ENCODE peak calls at places on chromosomes 6 and 20, in six cellular contexts. C, F, R, L, I and E are unnamed samples.

GRCh38 chr6:166335378-166336366 is 6.7 kb downstream of the SFT2D1 start:
- DNase-seq in R (no peak), F (no peak), I (no peak), L (no peak), C (no peak), E (no peak)

GRCh38 chr6:14665827-14666724 is 548.5 kb downstream of the CD83 start:
- DNase-seq in L (peak), F (no peak), R (peak), C (no peak), I (no peak), E (peak)

GRCh38 chr20:38434310-38434741 is 802 bp downstream of the SNHG17 start:
- DNase-seq in C (no peak), R (peak), F (no peak), L (no peak), I (no peak), E (peak)

GRCh38 chr6:51432481-51432880 is 613.8 kb downstream of the TFAP2B start:
- DNase-seq in F (no peak), I (no peak), L (no peak), C (no peak), R (no peak), E (no peak)

GRCh38 chr6:39891353-39891752 is 42.9 kb downstream of the MOCS1 start:
- DNase-seq in R (no peak), C (no peak), I (no peak), F (no peak), L (no peak), E (no peak)

GRCh38 chr6:99184696-99185095 is 164.8 kb downstream of the FAXC start:
- DNase-seq in C (no peak), F (no peak), R (no peak), L (peak), I (no peak), E (no peak)

GRCh38 chr6:139757766-139758655 is 383.6 kb upstream of the CITED2 start:
- DNase-seq in R (no peak), C (no peak), L (no peak), F (no peak), I (no peak), E (peak)

GRCh38 chr20:54103067-54103761 is 32.8 kb upstream of the BCAS1 start:
- DNase-seq in R (peak), I (peak), L (peak), F (peak), C (peak), E (peak)

GRCh38 chr6:153941768-153942167 is 97.3 kb upstream of the OPRM1 start:
- DNase-seq in R (no peak), F (no peak), C (no peak), I (no peak), L (no peak), E (no peak)

GRCh38 chr6:44004625-44005506 is 122.4 kb downstream of the MRPL14 start:
- DNase-seq in L (no peak), I (no peak), C (no peak), R (peak), F (no peak), E (peak)

GRCh38 chr6:142706200-142706599 is 238.8 kb downstream of the HIVEP2 start:
- DNase-seq in I (no peak), L (no peak), R (no peak), C (no peak), F (no peak), E (no peak)

GRCh38 chr20:46058656-46059281 is 29.8 kb downstream of the SLC12A5 start:
- DNase-seq in R (peak), L (no peak), I (peak), F (peak), C (peak), E (no peak)

GRCh38 chr6:138038148-138038870 is 68.9 kb downstream of the PERP start:
- DNase-seq in R (no peak), F (no peak), I (no peak), C (no peak), L (no peak), E (no peak)

GRCh38 chr6:137890983-137891537 is 24.0 kb downstream of the TNFAIP3 start:
- DNase-seq in F (no peak), C (no peak), I (no peak), R (no peak), L (no peak), E (no peak)

GRCh38 chr6:122429328-122429727 is 29.9 kb downstream of the HSF2 start:
- DNase-seq in L (no peak), F (no peak), C (no peak), I (no peak), R (no peak), E (no peak)

GRCh38 chr6:7541175-7542064 is at the start of gene DSP:
- DNase-seq in F (peak), I (peak), R (peak), C (peak), L (peak), E (no peak)

GRCh38 chr6:28824793-28825731 is 98.7 kb downstream of the TRIM27 start:
- DNase-seq in F (peak), C (no peak), L (no peak), R (no peak), I (no peak), E (no peak)

GRCh38 chr6:159031826-159032225 is 13.0 kb downstream of the TAGAP start:
- DNase-seq in L (no peak), F (no peak), R (no peak), C (no peak), I (no peak), E (no peak)

GRCh38 chr6:159037746-159038290 is 7.0 kb downstream of the TAGAP start:
- DNase-seq in F (no peak), L (no peak), I (no peak), C (no peak), R (no peak), E (no peak)

GRCh38 chr6:159036673-159037072 is 8.1 kb downstream of the TAGAP start:
- DNase-seq in I (no peak), F (no peak), C (no peak), R (no peak), L (no peak), E (no peak)

GRCh38 chr6:159035891-159036290 is 8.9 kb downstream of the TAGAP start:
- DNase-seq in L (no peak), C (no peak), F (no peak), I (no peak), R (no peak), E (no peak)

GRCh38 chr6:159033160-159034049 is 11.4 kb downstream of the TAGAP start:
- DNase-seq in F (no peak), R (no peak), C (no peak), L (no peak), I (no peak), E (no peak)
- H3K14ac ChIP-seq in F (no peak), R (no peak), C (no peak), L (no peak), I (no peak), E (no peak)

DNA sequence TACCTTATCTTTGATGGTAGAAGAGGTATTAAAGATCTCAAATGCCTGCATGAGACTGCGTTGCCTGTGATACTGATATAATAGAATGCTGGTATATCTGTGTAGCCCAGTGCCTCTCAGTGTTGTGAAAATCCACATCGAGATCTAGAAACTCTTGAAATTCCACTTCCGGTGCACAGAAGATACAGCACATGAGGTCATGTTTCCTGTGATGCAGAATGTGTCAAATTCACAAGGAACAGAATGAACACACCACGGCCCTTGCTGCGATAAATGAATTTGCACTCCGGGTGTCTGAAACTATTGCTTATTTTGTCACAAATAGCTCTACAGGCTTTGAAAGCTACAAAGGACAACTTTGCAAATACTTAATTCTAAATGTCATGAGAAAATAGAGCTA is 687.9 kb upstream of the AGPAT4 start:
- DNase-seq in I (no peak), C (no peak), F (no peak), L (no peak), R (no peak), E (no peak)
- H3K14ac ChIP-seq in I (no peak), C (no peak), F (no peak), L (no peak), R (no peak), E (no peak)

GRCh38 chr6:85402922-85403321 is 47.0 kb upstream of the NT5E start:
- DNase-seq in L (peak), C (no peak), I (no peak), R (no peak), F (no peak), E (no peak)

GRCh38 chr6:85401186-85402062 is 48.5 kb upstream of the NT5E start:
- DNase-seq in R (no peak), L (no peak), I (no peak), F (no peak), C (no peak), E (no peak)

GRCh38 chr6:85402071-85402470 is 47.8 kb upstream of the NT5E start:
- DNase-seq in R (no peak), I (no peak), C (no peak), L (no peak), F (no peak), E (no peak)

GRCh38 chr6:85403331-85404015 is 46.4 kb upstream of the NT5E start:
- DNase-seq in F (no peak), I (no peak), C (no peak), R (peak), L (peak), E (peak)

GRCh38 chr6:85400331-85400730 is 49.6 kb upstream of the NT5E start:
- DNase-seq in L (no peak), F (no peak), I (no peak), C (no peak), R (no peak), E (no peak)
- H3K14ac ChIP-seq in L (no peak), F (no peak), I (no peak), C (no peak), R (no peak), E (peak)

DNA sequence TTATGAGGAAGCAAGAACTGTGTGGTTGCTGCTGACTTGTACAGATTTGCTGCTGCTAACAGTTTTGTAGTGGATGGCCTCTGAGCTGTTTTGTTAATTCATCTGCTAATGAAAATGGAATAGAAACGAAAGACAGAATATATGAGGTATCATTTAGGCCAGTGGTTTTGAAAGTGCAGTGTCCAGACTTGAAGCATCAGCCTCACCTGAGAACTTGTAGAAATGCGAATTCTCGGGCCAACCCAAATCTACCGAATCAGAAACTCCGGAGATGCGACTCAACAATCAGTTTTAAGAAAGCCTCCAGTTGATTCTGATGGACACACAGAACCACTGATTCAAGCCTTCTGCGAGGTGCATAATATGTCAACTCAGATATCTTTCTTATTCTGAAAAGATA is 62.5 kb downstream of the CAP2 start:
- DNase-seq in I (peak), L (no peak), R (no peak), C (no peak), F (no peak), E (no peak)
- H3K14ac ChIP-seq in I (no peak), L (no peak), R (no peak), C (no peak), F (no peak), E (no peak)

GRCh38 chr20:36368869-36369268 is 62.7 kb downstream of the DLGAP4 start:
- DNase-seq in I (no peak), L (no peak), F (no peak), C (no peak), R (no peak), E (no peak)

GRCh38 chr20:36367370-36367745 is 61.2 kb downstream of the DLGAP4 start:
- DNase-seq in R (no peak), F (no peak), I (no peak), L (no peak), C (no peak), E (no peak)

GRCh38 chr20:36368400-36368799 is 62.3 kb downstream of the DLGAP4 start:
- DNase-seq in R (no peak), F (no peak), I (no peak), L (no peak), C (no peak), E (no peak)

GRCh38 chr20:36367907-36368306 is 61.8 kb downstream of the DLGAP4 start:
- DNase-seq in I (no peak), R (no peak), L (no peak), F (no peak), C (no peak), E (no peak)

GRCh38 chr20:36366623-36367369 is 60.7 kb downstream of the DLGAP4 start:
- DNase-seq in F (no peak), L (no peak), C (no peak), I (no peak), R (no peak), E (no peak)
- H3K14ac ChIP-seq in F (no peak), L (no peak), C (no peak), I (no peak), R (no peak), E (no peak)

DNA sequence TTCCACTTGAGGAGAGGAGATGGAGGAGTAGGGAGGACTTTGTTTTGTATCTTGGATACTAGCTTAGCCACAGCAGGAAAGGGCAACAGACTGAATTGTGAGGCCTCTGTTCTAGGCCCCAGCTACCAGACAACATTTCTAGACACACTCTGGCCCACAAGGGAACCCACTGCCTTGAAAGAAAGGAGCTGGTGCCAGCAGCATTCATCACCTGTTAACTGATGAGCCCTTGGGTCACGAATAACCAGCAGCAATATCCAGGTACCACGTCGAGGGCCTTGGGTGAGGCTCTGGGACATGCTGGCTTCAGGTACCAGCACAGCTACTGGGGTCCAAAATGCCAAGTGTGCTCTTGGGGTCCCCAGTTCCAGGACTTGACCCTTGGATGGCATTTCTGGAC is 165.5 kb downstream of the PRKN start:
- DNase-seq in F (no peak), C (no peak), I (no peak), R (no peak), L (peak), E (no peak)
- H3K14ac ChIP-seq in F (no peak), C (no peak), I (no peak), R (no peak), L (no peak), E (no peak)

DNA sequence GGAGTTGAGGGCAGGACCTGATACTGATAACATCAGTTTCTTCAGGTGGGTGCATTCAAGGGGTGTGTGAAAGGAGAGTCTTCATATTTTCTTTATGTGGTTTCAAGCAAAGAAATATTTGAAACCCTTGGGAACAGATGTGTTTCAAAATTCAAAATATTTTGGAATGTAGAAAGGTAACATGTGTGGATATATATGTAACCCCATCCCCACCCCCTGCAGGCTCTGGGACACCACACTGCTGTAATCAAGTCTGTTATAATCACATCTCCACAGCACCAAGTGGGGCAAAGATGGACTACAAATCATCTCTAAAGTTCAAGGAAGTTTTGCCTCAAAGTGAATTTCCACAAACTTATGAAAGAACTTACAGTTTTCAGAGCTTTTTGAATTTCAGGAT is 41.1 kb downstream of the CLIC5 start:
- DNase-seq in I (no peak), C (no peak), F (no peak), R (no peak), L (peak), E (no peak)
- H3K14ac ChIP-seq in I (no peak), C (no peak), F (no peak), R (no peak), L (no peak), E (no peak)

DNA sequence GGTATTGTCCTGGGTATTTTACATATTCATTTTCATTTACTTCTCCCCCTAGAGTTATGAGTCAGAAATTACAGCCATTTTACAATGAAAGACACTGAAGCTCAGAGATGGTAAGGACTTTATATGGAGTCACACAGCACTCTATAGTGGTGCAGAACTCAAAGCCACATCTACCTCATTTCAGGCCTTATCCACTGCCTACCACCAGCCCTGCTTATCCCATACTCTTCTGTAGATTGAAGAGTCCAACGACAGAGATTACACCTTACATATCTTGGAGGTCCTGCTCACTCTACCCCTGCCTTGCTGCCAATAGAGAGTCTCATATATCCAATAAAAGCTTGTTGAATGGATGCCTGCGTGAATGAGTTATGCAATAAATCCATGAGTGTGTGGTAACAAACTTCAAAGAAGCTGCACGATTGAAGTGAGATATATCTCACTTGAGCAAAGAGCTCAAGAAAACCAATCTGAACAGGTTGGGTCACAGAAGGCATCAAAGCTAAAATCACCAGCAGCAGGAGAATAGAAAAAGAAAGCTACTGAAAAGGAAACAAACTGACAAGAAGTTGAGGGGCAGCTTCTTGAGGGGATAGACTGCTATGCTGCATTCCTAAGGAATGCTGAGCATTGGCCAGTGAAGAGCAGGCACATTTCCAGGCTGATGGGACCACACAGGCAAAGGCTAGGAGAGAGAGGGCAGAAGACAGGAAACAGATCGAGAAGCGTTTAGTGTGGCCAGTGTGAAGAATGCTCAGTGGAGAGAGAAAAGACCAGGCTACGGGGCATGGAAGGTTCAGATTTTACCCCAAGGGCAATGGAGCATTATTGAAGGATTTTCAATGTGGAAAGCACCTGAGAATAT is 585.6 kb downstream of the DHX35 start:
- DNase-seq in F (no peak), C (no peak), I (no peak), R (no peak), L (no peak), E (no peak)
- H3K14ac ChIP-seq in F (no peak), C (no peak), I (no peak), R (no peak), L (no peak), E (no peak)